ENCODE peak calls at places on chromosomes 16 and 17, in four cellular contexts. O is fibroblast of the aortic adventitia, F is mucosa of descending colon, T is transverse colon. Z is an unnamed sample.

GRCh38 chr17:77382356-77382911 is 241.7 kb downstream of the SEC14L1 start:
- DNase-seq in O (no peak), F (no peak), T (no peak), Z (no peak)

GRCh38 chr17:8162232-8162996 is at the start of gene VAMP2:
- DNase-seq in O (peak; percentile 55), F (peak; percentile 90), T (peak; percentile 85), Z (peak; percentile 68)

GRCh38 chr17:151886-152859 is 14.8 kb downstream of the SCGB1C2 start:
- DNase-seq in O (no peak), F (peak; percentile 27), T (no peak), Z (peak; percentile 22)

GRCh38 chr16:57191056-57191536 is 5.0 kb downstream of the RSPRY1 start:
- DNase-seq in O (no peak), F (no peak), T (no peak), Z (peak; percentile 52)

GRCh38 chr17:21815352-21816063 is 123.2 kb downstream of the KCNJ18 start:
- DNase-seq in O (no peak), F (no peak), T (no peak), Z (no peak)

GRCh38 chr16:78939600-78939999 is 660.9 kb downstream of the MAF start:
- DNase-seq in O (no peak), F (no peak), T (no peak), Z (no peak)

GRCh38 chr17:76772842-76773521 is 35.1 kb downstream of the MFSD11 start:
- DNase-seq in O (peak; percentile 79), F (no peak), T (no peak), Z (peak; percentile 82)

GRCh38 chr17:60091908-60092331 is 13.2 kb upstream of the HEATR6 start:
- DNase-seq in O (peak; percentile 43), F (no peak), T (no peak), Z (peak; percentile 81)

GRCh38 chr17:7767425-7768021 is 50.0 kb downstream of the DNAH2 start:
- DNase-seq in O (peak; percentile 67), F (no peak), T (no peak), Z (no peak)

GRCh38 chr16:24917236-24917635 is 71.5 kb downstream of the SLC5A11 start:
- DNase-seq in O (no peak), F (no peak), T (no peak), Z (no peak)

GRCh38 chr17:78202666-78203065 is 11.4 kb upstream of the BIRC5 start:
- DNase-seq in O (no peak), F (no peak), T (no peak), Z (no peak)

GRCh38 chr17:15954222-15954621 is 9.3 kb downstream of the ADORA2B start:
- DNase-seq in O (peak; percentile 83), F (no peak), T (no peak), Z (peak; percentile 89)

GRCh38 chr17:68602267-68602644 is 1.1 kb upstream of the FAM20A start:
- DNase-seq in O (no peak), F (no peak), T (no peak), Z (no peak)

GRCh38 chr16:68354816-68355215 is 44.0 kb downstream of the PRMT7 start:
- DNase-seq in O (no peak), F (peak; percentile 47), T (no peak), Z (no peak)

GRCh38 chr17:45093444-45094110 is 32.5 kb downstream of the NMT1 start:
- DNase-seq in O (peak; percentile 40), F (no peak), T (no peak), Z (no peak)

GRCh38 chr17:17196776-17197175 is 9.4 kb downstream of the PLD6 start:
- DNase-seq in O (no peak), F (no peak), T (no peak), Z (no peak)

GRCh38 chr16:14496786-14497185 is 133.3 kb downstream of the PARN start:
- DNase-seq in O (no peak), F (no peak), T (no peak), Z (no peak)

GRCh38 chr16:87295259-87295658 is 21.9 kb downstream of the C16orf95 start:
- DNase-seq in O (no peak), F (no peak), T (no peak), Z (no peak)

GRCh38 chr17:7479389-7480192 is at the start of gene ZBTB4:
- DNase-seq in O (peak; percentile 40), F (peak; percentile 75), T (peak; percentile 66), Z (peak; percentile 17)

GRCh38 chr17:44900894-44901293 is 1.6 kb upstream of the EFTUD2 start:
- DNase-seq in O (peak; percentile 89), F (no peak), T (no peak), Z (peak; percentile 77)

GRCh38 chr16:22670551-22670970 is 143.4 kb upstream of the HS3ST2 start:
- DNase-seq in O (no peak), F (no peak), T (no peak), Z (no peak)

GRCh38 chr17:68199837-68200688 is 47.8 kb upstream of the AMZ2 start:
- DNase-seq in O (peak; percentile 16), F (no peak), T (no peak), Z (no peak)

GRCh38 chr17:19750020-19750572 is 2.0 kb upstream of the ALDH3A1 start:
- DNase-seq in O (no peak), F (no peak), T (no peak), Z (no peak)

GRCh38 chr16:72875291-72876036 is 172.5 kb downstream of the ZFHX3 start:
- DNase-seq in O (no peak), F (no peak), T (no peak), Z (no peak)

GRCh38 chr16:50470687-50471086 is 77.5 kb upstream of the NKD1 start:
- DNase-seq in O (no peak), F (no peak), T (no peak), Z (no peak)

GRCh38 chr17:33434841-33435240 is 141.7 kb upstream of the ASIC2 start:
- DNase-seq in O (no peak), F (no peak), T (no peak), Z (no peak)

GRCh38 chr17:75096082-75096625 is 8.4 kb downstream of the SLC16A5 start:
- DNase-seq in O (peak; percentile 59), F (peak; percentile 90), T (peak; percentile 88), Z (peak; percentile 58)

GRCh38 chr17:45948881-45949624 is 50.0 kb upstream of the STH start:
- DNase-seq in O (peak; percentile 55), F (peak; percentile 56), T (peak; percentile 76), Z (peak; percentile 48)

DNA sequence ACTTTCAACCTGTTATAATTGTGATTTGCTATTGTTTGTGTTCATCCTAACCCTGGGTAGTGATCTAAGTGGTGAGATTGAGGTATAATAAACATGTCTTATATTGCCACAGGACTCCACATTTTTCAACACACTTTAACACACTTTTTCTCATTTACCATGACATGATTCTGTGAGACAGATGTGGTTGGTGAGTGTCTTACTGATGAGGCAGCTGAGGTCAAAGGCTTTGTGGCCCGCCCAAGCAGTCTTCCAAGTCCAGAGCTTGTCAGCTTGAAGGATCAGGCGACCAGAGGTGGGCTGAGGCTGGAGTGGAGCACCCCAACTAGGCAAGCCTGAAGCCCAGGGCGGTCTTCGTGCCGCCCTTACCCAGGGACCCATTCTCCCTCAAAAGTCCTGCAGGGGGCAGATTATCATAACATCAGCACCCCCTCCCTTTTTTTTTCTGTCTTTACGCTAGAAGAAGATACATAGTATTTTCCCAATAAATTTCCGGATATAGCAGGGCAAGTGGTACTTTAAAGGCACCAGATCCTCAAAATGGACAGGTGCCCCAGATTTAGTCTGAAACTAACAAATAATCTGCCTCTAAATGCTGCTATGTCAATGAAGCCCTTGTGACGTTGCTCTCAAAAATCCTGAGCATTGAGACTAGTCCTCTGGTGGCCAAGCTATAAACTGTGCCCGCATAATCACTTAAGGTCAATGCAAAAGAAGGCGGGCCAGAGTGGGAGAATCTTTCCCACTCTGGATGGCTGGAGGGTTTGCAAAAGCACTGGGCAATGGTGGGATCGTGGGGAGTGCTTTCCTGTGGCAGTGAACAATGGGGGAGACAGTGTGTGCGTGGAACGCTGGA is 21.1 kb downstream of the KCTD19 start:
- DNase-seq in O (no peak), F (no peak), T (no peak), Z (no peak)
- TF ChIP-seq CTCF in O (no peak), F (no peak), T (no peak), Z (peak; percentile 31)

GRCh38 chr17:66956941-66957340 is 7.6 kb upstream of the CACNG4 start:
- DNase-seq in O (no peak), F (no peak), T (no peak), Z (no peak)
- TF ChIP-seq CTCF in O (no peak), F (no peak), T (no peak), Z (no peak)

DNA sequence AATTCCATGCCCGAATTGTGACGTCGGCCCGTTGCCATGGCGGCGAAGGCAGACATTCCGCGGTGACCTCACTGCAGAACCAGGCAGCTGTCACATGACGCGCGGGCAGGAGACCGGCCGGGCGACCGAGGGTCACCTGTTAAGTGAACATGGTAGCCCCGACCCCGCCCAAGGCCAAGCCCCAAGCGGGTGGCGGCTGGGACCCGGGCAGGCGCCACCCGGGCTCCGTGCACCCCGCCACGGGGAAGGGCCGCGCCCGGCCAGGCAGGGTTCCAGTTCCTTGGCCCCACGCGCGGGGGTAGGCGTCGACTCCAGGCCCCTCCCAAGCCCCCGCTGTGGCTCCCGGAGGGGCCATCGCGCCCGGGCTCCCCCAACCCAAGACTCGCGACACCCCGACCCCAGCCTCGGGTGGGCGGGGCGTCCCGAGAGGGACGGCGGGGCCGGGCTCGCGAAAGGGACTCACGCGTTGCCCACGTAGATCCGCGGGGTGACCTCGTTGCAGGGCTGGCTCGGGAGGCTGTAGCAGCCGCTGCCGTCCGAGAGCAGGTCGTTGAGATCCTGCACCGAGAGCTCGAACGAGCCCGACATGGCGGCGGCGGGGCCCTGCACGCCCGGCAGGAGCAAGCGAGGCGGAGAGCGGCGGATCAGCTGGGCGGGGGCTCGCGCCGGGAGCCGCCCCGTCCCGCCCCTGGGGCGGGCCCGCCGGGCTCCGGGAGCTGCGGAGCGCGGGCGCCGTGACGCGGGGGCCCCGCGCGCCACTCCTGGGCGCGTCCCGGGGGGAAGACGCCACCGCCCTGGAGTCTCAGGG is at the start of gene DUSP3:
- DNase-seq in O (peak; percentile 89), F (peak; percentile 96), T (peak; percentile 96), Z (peak; percentile 93)
- TF ChIP-seq CTCF in O (no peak), F (no peak), T (peak; percentile 24), Z (no peak)

GRCh38 chr16:3152273-3153076 is 17.6 kb downstream of the ZNF213 start:
- DNase-seq in O (peak; percentile 93), F (peak; percentile 79), T (peak; percentile 91), Z (peak; percentile 90)

GRCh38 chr16:3152022-3152272 is 17.1 kb downstream of the ZNF213 start:
- DNase-seq in O (no peak), F (no peak), T (no peak), Z (no peak)

GRCh38 chr16:3149193-3149530 is 14.3 kb downstream of the ZNF213 start:
- DNase-seq in O (no peak), F (no peak), T (no peak), Z (no peak)

GRCh38 chr16:3149630-3150345 is 15.0 kb downstream of the ZNF213 start:
- DNase-seq in O (peak; percentile 39), F (peak; percentile 86), T (peak; percentile 81), Z (no peak)

DNA sequence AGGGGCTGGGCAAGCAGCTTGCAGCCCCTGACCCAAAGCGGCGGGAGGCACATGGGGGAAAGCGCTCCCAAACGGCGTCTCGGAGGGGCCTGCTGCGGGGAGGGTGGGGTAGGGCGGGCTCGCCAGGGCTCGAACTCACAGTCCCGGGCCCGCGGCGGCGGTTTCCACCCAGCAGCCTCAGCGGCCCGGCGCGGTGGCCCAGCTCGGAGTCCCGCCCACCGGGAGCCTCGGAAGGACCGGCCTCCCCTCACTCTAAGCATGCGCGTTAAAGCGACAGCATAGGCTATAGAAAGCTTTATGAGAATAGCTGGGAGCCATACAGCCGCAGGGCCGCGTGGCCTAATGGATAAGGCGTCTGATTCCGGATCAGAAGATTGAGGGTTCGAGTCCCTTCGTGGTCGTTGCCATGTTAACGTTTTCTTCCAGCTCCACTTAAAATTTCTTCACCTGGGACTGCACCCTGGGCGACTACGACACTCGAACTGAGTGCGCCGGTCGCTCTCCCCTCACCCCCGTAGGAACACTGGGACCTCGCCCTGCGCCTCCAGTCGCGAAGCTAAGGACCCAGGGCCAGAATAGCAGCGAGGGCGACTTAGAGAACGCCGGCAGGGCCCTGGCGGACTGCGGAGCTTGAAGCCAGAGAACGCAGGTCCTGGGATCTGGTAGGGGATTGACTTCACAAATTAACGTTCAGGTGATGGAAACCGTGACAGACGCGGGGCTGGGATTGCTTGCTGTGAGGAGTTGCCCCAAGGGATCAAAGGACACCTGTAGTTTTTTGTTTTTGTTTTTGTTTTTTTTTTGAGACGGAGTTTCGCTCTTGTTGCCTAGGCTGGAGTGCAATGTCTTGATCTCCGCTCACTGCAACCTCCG is 15.8 kb downstream of the ZNF213 start:
- DNase-seq in O (peak; percentile 96), F (peak; percentile 97), T (peak; percentile 98), Z (peak; percentile 97)
- TF ChIP-seq CTCF in O (peak; percentile 2), F (no peak), T (no peak), Z (no peak)

Z was measured in HFFc6.